ENCODE peak calls at places on chromosomes 7 and 10, in four cellular contexts. N is neural progenitor cell, I is mesendoderm, L is neuronal stem cell. C is an unnamed sample.

GRCh38 chr7:111516612-111517011 is 45.7 kb downstream of the IMMP2L start:
- DNase-seq in L (no peak), N (no peak), I (no peak), C (no peak)

GRCh38 chr10:133180192-133180914 is 20.3 kb downstream of the KNDC1 start:
- DNase-seq in L (no peak), I (no peak), N (no peak), C (no peak)

GRCh38 chr10:128686638-128687278 is 560.5 kb upstream of the MKI67 start:
- DNase-seq in I (no peak), L (no peak), N (no peak), C (no peak)

GRCh38 chr10:120735773-120736371 is 115.3 kb upstream of the WDR11 start:
- DNase-seq in I (peak), L (no peak), N (no peak), C (no peak)

GRCh38 chr7:34603711-34604444 is 54.1 kb upstream of the NPSR1 start:
- DNase-seq in N (no peak), I (no peak), L (no peak), C (no peak)

GRCh38 chr7:29331163-29331562 is 136.6 kb downstream of the CHN2 start:
- DNase-seq in N (no peak), I (no peak), L (no peak), C (no peak)

GRCh38 chr10:85995791-85996190 is 370.8 kb downstream of the GRID1 start:
- DNase-seq in I (peak), L (no peak), N (peak), C (no peak)

GRCh38 chr7:36606442-36607205 is 117.7 kb downstream of the AOAH start:
- DNase-seq in N (peak), L (no peak), I (no peak), C (no peak)

GRCh38 chr7:115008465-115009114 is 86.7 kb downstream of the MDFIC start:
- DNase-seq in N (no peak), L (no peak), I (peak), C (no peak)

GRCh38 chr7:73353243-73353642 is 25.3 kb downstream of the FKBP6 start:
- DNase-seq in L (no peak), I (peak), N (no peak), C (peak)

GRCh38 chr7:101400751-101401150 is 38.1 kb downstream of the COL26A1 start:
- DNase-seq in L (no peak), N (no peak), I (no peak), C (no peak)

GRCh38 chr7:12127490-12127889 is 83.6 kb upstream of the TMEM106B start:
- DNase-seq in N (no peak), L (no peak), I (no peak), C (no peak)

GRCh38 chr10:103241262-103242011 is 4.2 kb upstream of the RPEL1 start:
- DNase-seq in N (peak), L (no peak), I (peak), C (peak)

GRCh38 chr7:37452346-37452745 is 3.7 kb upstream of the ELMO1 start:
- DNase-seq in N (peak), L (no peak), I (no peak), C (no peak)

GRCh38 chr7:33192695-33193291 is 63.4 kb downstream of the BBS9 start:
- DNase-seq in N (no peak), L (no peak), I (no peak), C (no peak)

GRCh38 chr10:96978621-96979154 is 146.6 kb downstream of the LCOR start:
- DNase-seq in L (no peak), N (no peak), I (no peak), C (no peak)

GRCh38 chr10:62619409-62619730 is 185.2 kb upstream of the ADO start:
- DNase-seq in L (no peak), N (no peak), I (no peak), C (no peak)

GRCh38 chr10:106655165-106655564 is 509.3 kb downstream of the SORCS1 start:
- DNase-seq in L (no peak), I (no peak), N (no peak), C (no peak)

GRCh38 chr7:17677408-17677807 is 262.9 kb downstream of the SNX13 start:
- DNase-seq in N (no peak), I (no peak), L (no peak), C (no peak)

GRCh38 chr10:29968556-29968955 is 90.8 kb downstream of the JCAD start:
- DNase-seq in N (no peak), I (no peak), L (no peak), C (no peak)

GRCh38 chr10:154348-154747 is 19.1 kb downstream of the ZMYND11 start:
- DNase-seq in L (no peak), I (no peak), N (no peak), C (peak)

GRCh38 chr7:35848728-35849127 is 47.9 kb downstream of the SEPTIN7 start:
- DNase-seq in I (peak), L (no peak), N (no peak), C (no peak)

GRCh38 chr10:44022203-44022602 is 362.7 kb downstream of the CXCL12 start:
- DNase-seq in L (no peak), N (no peak), I (no peak), C (no peak)

GRCh38 chr10:24706479-24707118 is 17.1 kb downstream of the ARHGAP21 start:
- DNase-seq in L (no peak), I (no peak), N (no peak), C (no peak)

GRCh38 chr7:92266415-92267241 is 20.9 kb downstream of the ANKIB1 start:
- DNase-seq in L (no peak), I (no peak), N (no peak), C (no peak)

GRCh38 chr7:1944619-1945210 is 274.6 kb downstream of the ELFN1 start:
- DNase-seq in N (no peak), I (no peak), L (no peak), C (no peak)

DNA sequence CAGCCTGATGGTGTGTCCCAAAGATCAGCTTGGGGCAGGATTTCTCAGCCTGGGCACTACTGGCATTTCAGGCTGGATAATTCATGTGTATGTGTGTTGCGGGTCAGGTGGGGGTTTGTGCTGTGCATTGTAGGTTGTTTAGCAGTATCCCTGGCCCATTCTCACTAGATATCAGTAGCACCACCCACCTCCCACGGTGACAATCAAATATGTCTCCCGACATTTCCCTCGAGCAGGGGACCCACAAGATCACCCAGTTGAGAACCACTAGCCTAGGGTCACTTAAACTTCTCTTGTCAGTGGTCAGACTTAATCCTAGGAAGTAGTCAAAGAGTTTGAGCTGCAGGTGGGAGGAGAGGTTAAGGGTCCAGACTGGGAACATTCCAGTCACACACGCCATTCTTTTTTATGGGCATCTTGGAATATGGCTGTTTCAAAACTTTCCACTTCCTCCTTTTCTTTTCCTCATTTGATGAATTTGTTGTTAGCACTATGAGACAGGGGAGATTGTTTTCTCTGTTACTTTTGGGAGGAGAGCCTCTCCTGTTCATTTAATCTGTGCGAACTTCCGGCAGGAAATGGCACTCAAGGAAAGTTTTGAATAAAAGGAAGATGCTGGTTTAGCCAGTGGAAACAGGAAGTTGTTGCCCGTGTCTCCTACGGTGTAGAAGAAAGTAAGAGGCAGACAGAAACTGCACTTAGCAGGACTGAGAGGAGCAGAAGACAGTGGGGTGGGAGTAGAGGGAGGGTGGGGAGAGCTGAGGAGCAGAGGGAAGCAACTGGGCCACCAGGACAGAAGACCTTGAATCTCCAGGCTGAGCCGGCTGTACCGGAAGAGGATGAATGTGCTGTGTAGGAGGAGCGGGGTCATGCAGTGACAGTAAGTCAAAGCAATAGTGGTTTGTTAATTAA is 17.6 kb upstream of the EXOC6 start:
- DNase-seq in N (no peak), L (no peak), I (no peak), C (no peak)
- H3K4me3 ChIP-seq in N (no peak), L (no peak), I (no peak), C (no peak)

GRCh38 chr7:55509322-55509721 is 63.0 kb downstream of the VOPP1 start:
- DNase-seq in I (peak), N (no peak), L (no peak), C (peak)
- H3K27ac ChIP-seq in I (no peak), N (no peak), L (no peak), C (peak)

DNA sequence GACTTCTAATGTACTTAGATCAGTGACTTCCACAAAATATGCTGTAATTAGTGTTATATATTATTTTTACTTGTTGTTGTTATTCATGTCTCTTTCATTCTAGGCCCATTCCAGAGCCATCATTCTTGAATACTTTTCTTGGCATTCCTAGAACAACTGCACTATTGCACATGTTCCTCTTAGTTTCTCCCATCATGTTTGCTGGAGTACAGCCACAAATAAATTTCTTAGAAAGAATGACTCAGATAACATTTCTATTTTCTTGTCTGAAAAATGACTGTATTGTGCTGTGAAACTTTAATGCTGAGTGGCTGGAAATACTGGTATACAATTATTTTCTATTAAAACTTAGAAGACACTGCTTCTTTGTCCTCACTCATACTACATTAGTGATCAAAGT is 651.0 kb upstream of the STEAP1 start:
- DNase-seq in L (no peak), N (no peak), I (no peak), C (no peak)
- H3K4me3 ChIP-seq in L (no peak), N (no peak), I (no peak), C (no peak)

GRCh38 chr7:44184874-44185446 is 4.3 kb downstream of the GCK start:
- DNase-seq in L (no peak), I (no peak), N (no peak), C (peak)

GRCh38 chr7:44182827-44183226 is 6.4 kb downstream of the GCK start:
- DNase-seq in L (no peak), N (no peak), I (no peak), C (no peak)

GRCh38 chr7:44183386-44183785 is 5.9 kb downstream of the GCK start:
- DNase-seq in N (no peak), L (no peak), I (no peak), C (no peak)

GRCh38 chr7:44185729-44186128 is 3.5 kb downstream of the GCK start:
- DNase-seq in N (no peak), L (no peak), I (no peak), C (no peak)

DNA sequence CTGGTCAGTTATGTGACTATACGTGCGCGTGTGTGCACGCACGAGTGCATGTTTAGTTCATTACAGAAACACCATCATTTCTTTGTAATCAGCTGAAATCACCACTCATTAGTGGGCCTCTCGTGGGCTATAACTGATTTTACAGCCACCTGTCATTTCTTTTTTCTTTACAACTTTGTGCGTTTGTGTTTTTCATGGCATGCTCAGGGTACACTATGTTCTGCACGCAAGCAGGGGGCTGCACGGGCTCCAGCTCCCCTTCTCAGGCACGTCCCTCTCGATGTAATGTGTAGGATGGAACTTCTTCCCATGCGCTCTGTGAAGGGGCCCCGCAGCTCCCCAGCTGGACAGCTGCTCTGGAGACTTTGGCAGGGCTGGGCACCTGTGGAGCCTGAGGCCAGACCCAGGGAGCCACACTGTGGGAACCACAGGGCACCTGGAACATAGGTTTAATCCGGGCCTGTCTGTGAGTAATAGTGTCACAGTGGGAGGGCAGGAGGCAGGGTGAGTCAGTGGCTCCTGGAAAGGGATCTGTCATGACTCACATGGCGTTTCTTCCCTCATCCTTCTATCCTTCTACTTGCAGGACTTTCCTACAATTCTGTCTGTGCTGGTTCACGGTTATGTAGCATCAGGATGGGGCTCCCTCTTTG is 4.9 kb downstream of the GCK start:
- DNase-seq in L (no peak), N (peak), I (peak), C (peak)
- H3K27ac ChIP-seq in L (no peak), N (no peak), I (no peak), C (peak)

GRCh38 chr7:95590387-95591248 is 5.7 kb downstream of the PDK4 start:
- DNase-seq in N (no peak), I (no peak), L (no peak), C (no peak)
- H3K4me3 ChIP-seq in N (no peak), I (no peak), L (no peak), C (no peak)

GRCh38 chr7:149053885-149054284 is 25.6 kb upstream of the PDIA4 start:
- DNase-seq in I (no peak), L (no peak), N (no peak), C (no peak)
- H3K27ac ChIP-seq in I (no peak), L (no peak), N (no peak), C (no peak)

DNA sequence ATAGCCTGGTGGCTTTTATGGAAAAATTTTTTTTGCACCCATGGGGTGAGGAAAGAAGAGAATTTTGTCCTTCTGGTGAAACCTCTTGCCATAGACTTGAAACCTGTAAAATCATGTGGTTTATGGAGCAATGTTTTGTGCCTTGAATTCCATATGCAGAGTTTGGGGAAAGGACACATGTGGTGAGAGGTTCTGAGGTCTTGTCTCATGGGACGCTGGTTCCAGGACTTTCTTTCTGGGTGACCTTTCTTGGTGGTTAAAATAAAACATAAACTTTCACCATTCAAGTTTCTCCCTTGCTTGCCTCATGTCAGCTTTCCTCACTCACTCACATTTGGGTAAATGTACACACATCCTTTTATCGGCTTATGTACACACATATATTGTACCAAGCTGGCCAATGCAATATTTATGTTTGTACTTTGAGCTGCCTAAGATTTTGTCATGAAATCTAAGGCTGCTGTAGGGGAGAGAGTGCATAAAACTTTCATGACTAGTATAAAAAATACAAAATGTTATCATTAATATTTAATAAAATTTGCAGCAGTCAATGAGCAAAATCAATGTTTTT is 144.9 kb upstream of the CELF2 start:
- DNase-seq in I (peak), L (no peak), N (no peak), C (no peak)
- H3K4me3 ChIP-seq in I (no peak), L (no peak), N (no peak), C (no peak)